ENCODE peak calls at places on chromosomes 11 and 22, in seven cellular contexts. K is coronary artery; Z is HCT116; N is choroid plexus epithelial cell; D is fibroblast of the aortic adventitia; C is activated naive CD8-positive, alpha-beta T cell treated with anti-CD3 and anti-CD28 coated beads, Interleukin-2, amount 50 U/mL, for 24 hours; H is stimulated activated CD4-positive, alpha-beta T cell treated with anti-CD3 and anti-CD28 coated beads, Interleukin-15, amount 100 ng/mL, for 1 hour. T is an unnamed sample.

GRCh38 chr22:34841321-34841901 is 224.5 kb upstream of the ISX start:
- DNase-seq in K (no peak), Z (no peak), N (no peak), D (no peak), C (no peak), H (no peak), T (no peak)

GRCh38 chr22:26921726-26922125 is 264.3 kb downstream of the MIAT start:
- DNase-seq in K (no peak), Z (no peak), N (no peak), D (no peak), C (no peak), H (no peak), T (no peak)

GRCh38 chr11:2390091-2390870 is 10.3 kb upstream of the TSSC4 start:
- DNase-seq in K (no peak), Z (no peak), N (no peak), D (no peak), C (no peak), H (no peak), T (no peak)

GRCh38 chr22:48661984-48662383 is 1165.7 kb downstream of the BRD1 start:
- DNase-seq in K (no peak), Z (no peak), N (no peak), D (no peak), C (no peak), H (no peak), T (no peak)

GRCh38 chr11:69245491-69246345 is 48.2 kb upstream of the MYEOV start:
- DNase-seq in K (peak), Z (no peak), N (no peak), D (no peak), C (no peak), H (no peak), T (no peak)

GRCh38 chr11:111911563-111912401 is at the start of gene CRYAB:
- DNase-seq in K (peak), Z (no peak), N (peak), D (peak), C (no peak), H (no peak), T (no peak)

GRCh38 chr22:28454431-28455064 is 225.1 kb downstream of the TTC28 start:
- DNase-seq in K (no peak), Z (no peak), N (no peak), D (no peak), C (no peak), H (no peak), T (no peak)

GRCh38 chr11:17575431-17576425 is 28.7 kb downstream of the OTOG start:
- DNase-seq in K (peak), Z (no peak), N (no peak), D (no peak), C (no peak), H (no peak), T (no peak)

GRCh38 chr11:134980819-134981710 is 569.0 kb upstream of the B3GAT1 start:
- DNase-seq in K (no peak), Z (no peak), N (no peak), D (no peak), C (no peak), H (no peak), T (no peak)

GRCh38 chr11:26557666-26558065 is 14.4 kb downstream of the MUC15 start:
- DNase-seq in K (no peak), Z (no peak), N (peak), D (no peak), C (no peak), H (no peak), T (no peak)

GRCh38 chr11:4072668-4073285 is 21.8 kb upstream of the RRM1 start:
- DNase-seq in K (no peak), Z (peak), N (peak), D (peak), C (peak), H (no peak), T (peak)

GRCh38 chr11:74460481-74461154 is 6.7 kb downstream of the KCNE3 start:
- DNase-seq in K (no peak), Z (no peak), N (peak), D (peak), C (no peak), H (no peak), T (no peak)

GRCh38 chr11:101929516-101929915 is 13.2 kb upstream of the ANGPTL5 start:
- DNase-seq in K (no peak), Z (no peak), N (no peak), D (no peak), C (no peak), H (no peak), T (no peak)

GRCh38 chr22:45311033-45311531 is 1.3 kb downstream of the FAM118A start:
- DNase-seq in K (no peak), Z (no peak), N (no peak), D (no peak), C (no peak), H (no peak), T (no peak)

GRCh38 chr11:76656571-76657081 is 13.9 kb downstream of the LRRC32 start:
- DNase-seq in K (peak), Z (no peak), N (no peak), D (peak), C (no peak), H (no peak), T (no peak)

GRCh38 chr11:68043349-68044144 is 4.7 kb downstream of the TCIRG1 start:
- DNase-seq in K (no peak), Z (no peak), N (peak), D (no peak), C (no peak), H (no peak), T (no peak)

GRCh38 chr22:37526376-37526775 is 7.2 kb upstream of the CARD10 start:
- DNase-seq in K (no peak), Z (no peak), N (no peak), D (peak), C (no peak), H (no peak), T (no peak)

GRCh38 chr11:131773626-131774025 is 403.2 kb downstream of the NTM start:
- DNase-seq in K (no peak), Z (no peak), N (no peak), D (peak), C (no peak), H (no peak), T (no peak)

GRCh38 chr22:37990302-37990701 is 5.9 kb upstream of the SOX10 start:
- DNase-seq in K (no peak), Z (no peak), N (no peak), D (no peak), C (no peak), H (no peak), T (no peak)

GRCh38 chr11:2975594-2975993 is 16.5 kb downstream of the NAP1L4 start:
- DNase-seq in K (no peak), Z (peak), N (peak), D (peak), C (peak), H (no peak), T (peak)

GRCh38 chr11:64186205-64187165 is 514 bp downstream of the STIP1 start:
- DNase-seq in K (no peak), Z (no peak), N (peak), D (peak), C (peak), H (no peak), T (no peak)

GRCh38 chr22:40237241-40237640 is 59.5 kb downstream of the TNRC6B start:
- DNase-seq in K (no peak), Z (no peak), N (no peak), D (no peak), C (no peak), H (no peak), T (no peak)

GRCh38 chr11:66325140-66325754 is 8.4 kb upstream of the CD248 start:
- DNase-seq in K (no peak), Z (no peak), N (no peak), D (no peak), C (no peak), H (no peak), T (no peak)

GRCh38 chr11:103737791-103738190 is 298.6 kb upstream of the DDI1 start:
- DNase-seq in K (no peak), Z (no peak), N (peak), D (no peak), C (no peak), H (no peak), T (no peak)

GRCh38 chr11:70574725-70575347 is 176.5 kb downstream of the CTTN start:
- DNase-seq in K (no peak), Z (no peak), N (no peak), D (no peak), C (no peak), H (no peak), T (no peak)

T was measured in stimulated activated naive CD4-positive, alpha-beta T cell treated with Interleukin-2 at 50 U/mL for 16 hours.